ENCODE peak calls at places on chromosomes 4 and X, in nine cellular contexts. P, R, Y, J, C, Q, K, F and Z are unnamed samples.

GRCh38 chr4:1029536-1029935 is 18.1 kb downstream of the FGFRL1 start:
- DNase-seq in P (no peak), R (no peak), Y (no peak), J (no peak), C (no peak), Q (no peak), K (no peak), F (no peak), Z (no peak)

GRCh38 chr4:123488916-123489315 is 92.3 kb downstream of the SPRY1 start:
- DNase-seq in P (no peak), R (no peak), Y (peak), J (no peak), C (no peak), Q (peak), K (no peak), F (peak), Z (peak)

GRCh38 chr4:129344058-129344457 is 248.1 kb downstream of the C4orf33 start:
- DNase-seq in P (no peak), R (peak), Y (peak), J (no peak), C (no peak), Q (peak), K (no peak), F (peak), Z (no peak)

GRCh38 chr4:185096032-185096653 is 46.9 kb upstream of the SLC25A4 start:
- DNase-seq in P (no peak), R (peak), Y (peak), J (no peak), C (no peak), Q (peak), K (no peak), F (peak), Z (no peak)

GRCh38 chrX:55008571-55009358 is 8.6 kb downstream of the APEX2 start:
- DNase-seq in P (no peak), R (no peak), Y (peak), J (no peak), C (no peak), Q (no peak), K (no peak), F (peak), Z (no peak)

GRCh38 chr4:118964891-118965411 is 76.3 kb downstream of the SYNPO2 start:
- DNase-seq in P (no peak), R (no peak), Y (peak), J (no peak), C (no peak), Q (peak), K (no peak), F (peak), Z (peak)

GRCh38 chr4:166594326-166594946 is 639.9 kb downstream of the SPOCK3 start:
- DNase-seq in P (no peak), R (peak), Y (peak), J (no peak), C (no peak), Q (peak), K (no peak), F (peak), Z (peak)

GRCh38 chr4:159175989-159176375 is 73.1 kb downstream of the RAPGEF2 start:
- DNase-seq in P (no peak), R (no peak), Y (no peak), J (no peak), C (no peak), Q (no peak), K (no peak), F (no peak), Z (no peak)

GRCh38 chr4:147328756-147329446 is 152.0 kb upstream of the EDNRA start:
- DNase-seq in P (no peak), R (no peak), Y (no peak), J (no peak), C (no peak), Q (no peak), K (no peak), F (no peak), Z (no peak)

GRCh38 chr4:2247128-2248043 is 5.5 kb upstream of the HAUS3 start:
- DNase-seq in P (peak), R (no peak), Y (no peak), J (peak), C (no peak), Q (no peak), K (peak), F (no peak), Z (no peak)

GRCh38 chr4:125316391-125316780 is 1.6 kb downstream of the FAT4 start:
- DNase-seq in P (peak), R (peak), Y (peak), J (peak), C (no peak), Q (no peak), K (no peak), F (peak), Z (no peak)

GRCh38 chr4:103786014-103786413 is 66.2 kb upstream of the TACR3 start:
- DNase-seq in P (no peak), R (no peak), Y (peak), J (peak), C (no peak), Q (peak), K (no peak), F (peak), Z (no peak)

GRCh38 chr4:1521821-1522361 is 115.6 kb upstream of the NKX1-1 start:
- DNase-seq in P (peak), R (no peak), Y (no peak), J (no peak), C (no peak), Q (no peak), K (no peak), F (no peak), Z (no peak)

GRCh38 chr4:11397146-11397545 is 31.5 kb downstream of the HS3ST1 start:
- DNase-seq in P (no peak), R (no peak), Y (no peak), J (no peak), C (no peak), Q (no peak), K (no peak), F (no peak), Z (no peak)

GRCh38 chr4:11397819-11398610 is 30.7 kb downstream of the HS3ST1 start:
- DNase-seq in P (no peak), R (no peak), Y (no peak), J (no peak), C (no peak), Q (no peak), K (no peak), F (no peak), Z (no peak)

GRCh38 chr4:11399461-11399971 is 29.2 kb downstream of the HS3ST1 start:
- DNase-seq in P (no peak), R (no peak), Y (no peak), J (peak), C (no peak), Q (no peak), K (no peak), F (no peak), Z (no peak)

GRCh38 chr4:11393551-11393950 is 35.1 kb downstream of the HS3ST1 start:
- DNase-seq in P (no peak), R (no peak), Y (no peak), J (no peak), C (no peak), Q (no peak), K (no peak), F (no peak), Z (no peak)
- H3K4me3 ChIP-seq in P (no peak), R (no peak), Y (no peak), J (no peak), C (no peak), Q (no peak), K (no peak), F (no peak), Z (no peak)

GRCh38 chrX:2848806-2849420 is 20.2 kb downstream of the GYG2 start:
- DNase-seq in P (no peak), R (no peak), Y (peak), J (no peak), C (no peak), Q (peak), K (no peak), F (peak), Z (peak)
- H3K4me3 ChIP-seq in P (no peak), R (no peak), Y (peak), J (no peak), C (no peak), Q (no peak), K (no peak), F (no peak), Z (no peak)

GRCh38 chrX:118350221-118350620 is 4.3 kb downstream of the WDR44 start:
- DNase-seq in P (no peak), R (no peak), Y (peak), J (no peak), C (no peak), Q (no peak), K (no peak), F (peak), Z (no peak)

GRCh38 chrX:118346258-118347094 is 570 bp downstream of the WDR44 start:
- DNase-seq in P (peak), R (peak), Y (peak), J (peak), C (peak), Q (no peak), K (peak), F (no peak), Z (no peak)

GRCh38 chrX:118349188-118349587 is 3.3 kb downstream of the WDR44 start:
- DNase-seq in P (no peak), R (no peak), Y (no peak), J (no peak), C (no peak), Q (no peak), K (no peak), F (no peak), Z (no peak)

GRCh38 chrX:118347131-118347530 is 1.2 kb downstream of the WDR44 start:
- DNase-seq in P (no peak), R (no peak), Y (peak), J (no peak), C (no peak), Q (peak), K (no peak), F (peak), Z (no peak)

GRCh38 chrX:118348186-118348810 is 2.4 kb downstream of the WDR44 start:
- DNase-seq in P (no peak), R (no peak), Y (peak), J (no peak), C (no peak), Q (no peak), K (no peak), F (no peak), Z (no peak)
- H3K4me3 ChIP-seq in P (peak), R (no peak), Y (peak), J (peak), C (peak), Q (peak), K (peak), F (peak), Z (peak)

GRCh38 chr4:88010921-88011320 is 3.5 kb downstream of the PKD2 start:
- DNase-seq in P (no peak), R (no peak), Y (peak), J (no peak), C (no peak), Q (no peak), K (no peak), F (no peak), Z (no peak)

GRCh38 chr4:88008624-88009235 is 1.3 kb downstream of the PKD2 start:
- DNase-seq in P (no peak), R (no peak), Y (peak), J (no peak), C (no peak), Q (no peak), K (no peak), F (peak), Z (no peak)

GRCh38 chr4:88007304-88008132 is at the start of gene PKD2:
- DNase-seq in P (peak), R (peak), Y (peak), J (peak), C (peak), Q (peak), K (peak), F (peak), Z (peak)

GRCh38 chr4:88008133-88008621 is 742 bp downstream of the PKD2 start:
- DNase-seq in P (peak), R (peak), Y (peak), J (peak), C (no peak), Q (peak), K (no peak), F (peak), Z (no peak)

DNA sequence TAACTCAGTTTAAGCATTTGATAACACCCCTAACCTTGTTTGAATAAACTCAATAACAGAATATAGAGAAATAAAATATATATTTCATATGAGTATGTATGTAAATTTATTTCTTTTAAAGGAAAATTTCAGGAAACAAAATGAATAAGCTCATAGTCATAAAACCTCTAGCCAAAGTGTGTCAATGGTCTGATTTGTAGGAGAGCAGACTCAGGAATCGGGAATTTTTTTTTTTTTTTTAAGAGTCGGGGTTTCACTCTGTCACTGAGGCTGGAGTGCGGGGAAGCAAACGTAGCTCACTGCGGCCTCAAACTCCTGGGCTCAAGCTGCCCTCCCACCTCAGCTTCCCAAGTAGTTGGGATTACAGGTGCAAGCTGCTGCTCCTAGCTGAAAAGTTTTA is 2.4 kb downstream of the PKD2 start:
- DNase-seq in P (no peak), R (no peak), Y (peak), J (no peak), C (no peak), Q (no peak), K (no peak), F (no peak), Z (no peak)
- H3K4me3 ChIP-seq in P (peak), R (no peak), Y (peak), J (no peak), C (no peak), Q (peak), K (no peak), F (peak), Z (peak)

GRCh38 chr4:143338313-143338712 is 1.6 kb downstream of the GAB1 start:
- DNase-seq in P (no peak), R (no peak), Y (peak), J (no peak), C (no peak), Q (no peak), K (no peak), F (no peak), Z (no peak)
- H3K4me3 ChIP-seq in P (peak), R (peak), Y (peak), J (no peak), C (no peak), Q (peak), K (peak), F (peak), Z (peak)

GRCh38 chr4:173585876-173586572 is 56.0 kb upstream of the HAND2 start:
- DNase-seq in P (no peak), R (no peak), Y (no peak), J (no peak), C (no peak), Q (no peak), K (no peak), F (no peak), Z (no peak)

GRCh38 chr4:173578956-173579355 is 48.9 kb upstream of the HAND2 start:
- DNase-seq in P (no peak), R (no peak), Y (no peak), J (no peak), C (no peak), Q (no peak), K (no peak), F (no peak), Z (no peak)

DNA sequence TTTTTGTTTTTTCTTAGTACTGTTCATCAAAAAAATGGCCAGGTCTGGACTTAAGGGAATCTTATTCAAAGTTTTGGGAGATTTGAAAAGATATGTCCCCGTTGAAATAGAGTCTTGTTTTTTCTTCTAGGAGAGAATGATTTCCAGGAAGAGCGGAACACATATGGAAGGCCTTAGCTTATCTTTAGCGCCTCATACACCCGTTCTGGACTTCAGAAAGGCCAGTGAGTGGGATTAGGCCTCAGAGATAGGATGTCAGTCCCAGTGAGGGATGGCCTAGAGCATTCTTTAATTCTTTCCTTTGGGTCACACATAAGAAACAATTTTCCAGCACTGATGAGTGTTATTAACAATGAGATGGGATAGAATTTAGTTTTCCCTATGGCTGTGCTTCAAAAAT is 54.5 kb upstream of the HAND2 start:
- DNase-seq in P (no peak), R (no peak), Y (no peak), J (no peak), C (no peak), Q (no peak), K (no peak), F (no peak), Z (no peak)
- H3K4me3 ChIP-seq in P (no peak), R (no peak), Y (no peak), J (no peak), C (no peak), Q (no peak), K (no peak), F (no peak), Z (no peak)